ENCODE peak calls at places on chromosomes 13 and 19, in nine cellular contexts. B is stimulated activated naive B cell treated with anti-CD40 and anti-IgM and Interleukin-4, amounts not matched to agents 10 μg/mL and 1 μg/mL and 100 μg/mL, for 72 hours; Q is CD4-positive, alpha-beta memory T cell; T is right lobe of liver; J is left colon; S is astrocyte of the spinal cord; P is tibial nerve; O is KG1; C is right cardiac atrium. R is an unnamed sample.

GRCh38 chr19:7989071-7989575 is 16.3 kb downstream of the ELAVL1 start:
- DNase-seq in C (no peak), O (no peak), B (no peak), J (no peak), P (no peak), Q (no peak), T (no peak), S (no peak), R (no peak)

GRCh38 chr13:100434010-100434763 is 154.4 kb downstream of the GGACT start:
- DNase-seq in T (no peak), O (no peak), S (peak; percentile 70), P (no peak), B (no peak), Q (no peak), C (no peak), J (no peak), R (no peak)

GRCh38 chr19:3544742-3545668 is 6.0 kb downstream of the TEKTIP1 start:
- DNase-seq in P (peak; percentile 74), O (peak; percentile 3), S (peak; percentile 51), T (peak; percentile 76), C (peak; percentile 86), B (peak; percentile 65), J (peak; percentile 56), Q (peak; percentile 68), R (no peak)

GRCh38 chr13:66689628-66690027 is 540.5 kb downstream of the PCDH9 start:
- DNase-seq in B (no peak), P (no peak), J (no peak), O (no peak), C (peak; percentile 9), T (peak; percentile 13), S (peak; percentile 54), Q (no peak), R (peak; percentile 59)

GRCh38 chr19:8311461-8312260 is 3.5 kb upstream of the CD320 start:
- DNase-seq in O (no peak), P (no peak), T (peak; percentile 32), J (peak; percentile 53), C (no peak), Q (no peak), B (no peak), S (no peak), R (peak; percentile 82)

GRCh38 chr13:88648598-88649373 is 977.6 kb downstream of the SLITRK5 start:
- DNase-seq in S (no peak), B (no peak), P (no peak), T (no peak), J (no peak), O (no peak), C (no peak), Q (no peak), R (no peak)

GRCh38 chr13:25902946-25903345 is 148.9 kb downstream of the SHISA2 start:
- DNase-seq in Q (peak; percentile 48), B (no peak), S (no peak), T (no peak), J (no peak), O (no peak), P (no peak), C (no peak), R (no peak)

GRCh38 chr13:23919006-23919405 is 21.7 kb upstream of the C1QTNF9B start:
- DNase-seq in J (no peak), C (no peak), B (no peak), O (no peak), T (no peak), S (no peak), P (no peak), Q (no peak), R (no peak)

GRCh38 chr13:98026457-98026857 is 73.0 kb downstream of the IPO5 start:
- DNase-seq in C (peak; percentile 63), O (no peak), S (peak; percentile 44), T (peak; percentile 63), P (no peak), J (no peak), B (no peak), Q (no peak), R (no peak)

GRCh38 chr13:60170414-60170813 is 6.7 kb upstream of the DIAPH3 start:
- DNase-seq in O (no peak), Q (no peak), J (no peak), P (no peak), C (no peak), T (no peak), B (no peak), S (no peak), R (no peak)

GRCh38 chr13:71625694-71626093 is 241.3 kb downstream of the DACH1 start:
- DNase-seq in S (peak; percentile 28), C (no peak), J (no peak), P (no peak), O (no peak), Q (no peak), T (no peak), B (no peak), R (no peak)

GRCh38 chr13:46586766-46587509 is 34.0 kb downstream of the LRCH1 start:
- DNase-seq in S (no peak), P (no peak), J (no peak), O (no peak), T (no peak), C (no peak), Q (no peak), B (no peak), R (no peak)

GRCh38 chr13:75908137-75908536 is 272.0 kb downstream of the LMO7 start:
- DNase-seq in O (no peak), S (no peak), C (peak; percentile 44), J (no peak), P (no peak), B (no peak), T (no peak), Q (no peak), R (no peak)

GRCh38 chr13:47038196-47038595 is 141.3 kb upstream of the HTR2A start:
- DNase-seq in Q (no peak), T (no peak), O (no peak), B (no peak), C (no peak), S (peak; percentile 48), J (no peak), P (no peak), R (no peak)

GRCh38 chr19:9934132-9934950 is 2.0 kb downstream of the OLFM2 start:
- DNase-seq in P (peak; percentile 80), C (peak; percentile 84), T (peak; percentile 69), B (peak; percentile 71), J (peak; percentile 45), S (peak; percentile 53), Q (peak; percentile 73), O (peak; percentile 36), R (peak; percentile 22)

GRCh38 chr19:31269425-31270127 is 79.7 kb downstream of the TSHZ3 start:
- DNase-seq in B (no peak), J (no peak), C (peak; percentile 21), T (peak; percentile 8), P (no peak), S (no peak), O (no peak), Q (no peak), R (no peak)

R was measured in COR-L47.